ENCODE peak calls at places on chromosome 2, in eight cellular contexts. G is G401, Q is lower leg skin, N is psoas muscle, B is M059J, P is astrocyte of the spinal cord, F is A549, E is erythroblast. A is an unnamed sample.

GRCh38 chr2:175414872-175415487 is 233.5 kb upstream of the ATP5MC3 start:
- DNase-seq in Q (peak; percentile 53), G (peak; percentile 7), N (peak; percentile 53), B (peak; percentile 69), F (peak; percentile 59), E (peak; percentile 42), P (peak; percentile 66), A (peak; percentile 43)

GRCh38 chr2:120469486-120469885 is 123.5 kb downstream of the INHBB start:
- DNase-seq in Q (no peak), P (no peak), F (no peak), G (no peak), N (no peak), B (peak; percentile 24), E (no peak), A (no peak)

GRCh38 chr2:54514819-54515569 is 58.9 kb downstream of the SPTBN1 start:
- DNase-seq in F (no peak), Q (no peak), P (no peak), N (no peak), E (no peak), B (peak; percentile 44), G (no peak), A (no peak)

GRCh38 chr2:23286031-23286764 is 98.8 kb upstream of the KLHL29 start:
- DNase-seq in G (peak; percentile 2), F (no peak), N (no peak), E (no peak), B (no peak), P (no peak), Q (no peak), A (no peak)

GRCh38 chr2:45944075-45944474 is 292.6 kb downstream of the PRKCE start:
- DNase-seq in P (peak; percentile 72), B (peak; percentile 80), Q (no peak), G (no peak), N (no peak), F (no peak), E (no peak), A (no peak)

GRCh38 chr2:231364961-231365810 is 30.3 kb upstream of the B3GNT7 start:
- DNase-seq in Q (no peak), N (no peak), E (peak; percentile 14), G (peak; percentile 58), B (peak; percentile 91), P (peak; percentile 79), F (peak; percentile 89), A (peak; percentile 35)

GRCh38 chr2:111156529-111156928 is 35.8 kb downstream of the BCL2L11 start:
- DNase-seq in G (no peak), E (no peak), F (no peak), N (no peak), P (no peak), Q (no peak), B (no peak), A (no peak)

GRCh38 chr2:240386321-240386720 is 49.1 kb upstream of the GPC1 start:
- DNase-seq in E (no peak), N (peak; percentile 51), B (no peak), P (no peak), Q (no peak), G (no peak), F (no peak), A (no peak)

GRCh38 chr2:28713582-28714292 is 37.9 kb upstream of the PPP1CB start:
- DNase-seq in E (peak; percentile 29), N (no peak), F (peak; percentile 28), Q (no peak), B (peak; percentile 69), P (peak; percentile 50), G (no peak), A (no peak)

GRCh38 chr2:88753833-88754584 is 62.5 kb downstream of the RPIA start:
- DNase-seq in E (peak; percentile 12), B (peak; percentile 10), P (peak; percentile 16), F (no peak), Q (no peak), G (no peak), N (no peak), A (peak; percentile 3)

GRCh38 chr2:120949027-120949956 is 213.6 kb downstream of the GLI2 start:
- DNase-seq in B (no peak), N (no peak), G (peak; percentile 87), P (no peak), E (peak; percentile 29), Q (no peak), F (peak; percentile 53), A (peak; percentile 32)

GRCh38 chr2:71807969-71808451 is 339.7 kb downstream of the CYP26B1 start:
- DNase-seq in Q (no peak), F (no peak), B (no peak), E (no peak), N (peak; percentile 73), G (no peak), P (no peak), A (no peak)

GRCh38 chr2:191552036-191552435 is 125.9 kb upstream of the NABP1 start:
- DNase-seq in N (no peak), F (no peak), Q (no peak), G (no peak), P (no peak), B (no peak), E (no peak), A (no peak)

GRCh38 chr2:214830794-214831346 is 21.4 kb upstream of the BARD1 start:
- DNase-seq in N (no peak), E (peak; percentile 46), Q (no peak), G (no peak), P (peak; percentile 25), B (peak; percentile 9), F (peak; percentile 26), A (peak; percentile 27)

GRCh38 chr2:238160206-238161129 is 1.7 kb downstream of the ERFE start:
- DNase-seq in N (peak; percentile 57), B (no peak), Q (no peak), G (no peak), E (peak; percentile 79), F (peak; percentile 34), P (no peak), A (peak; percentile 51)

GRCh38 chr2:85073061-85073460 is 60.1 kb upstream of the TCF7L1 start:
- DNase-seq in G (no peak), N (no peak), Q (no peak), F (no peak), B (no peak), P (no peak), E (no peak), A (no peak)

GRCh38 chr2:100482741-100483140 is 12.5 kb downstream of the NMS start:
- DNase-seq in F (peak; percentile 38), Q (no peak), E (peak; percentile 41), P (no peak), N (no peak), G (no peak), B (no peak), A (peak; percentile 37)

GRCh38 chr2:229170171-229170570 is 100.9 kb downstream of the PID1 start:
- DNase-seq in N (no peak), B (no peak), Q (no peak), G (no peak), P (no peak), F (no peak), E (no peak), A (no peak)

GRCh38 chr2:122063716-122064115 is 308.3 kb downstream of the TSN start:
- DNase-seq in B (no peak), Q (no peak), N (no peak), P (no peak), F (no peak), G (no peak), E (no peak), A (no peak)

GRCh38 chr2:160315337-160315736 is 115.3 kb upstream of the ITGB6 start:
- DNase-seq in P (peak; percentile 49), B (no peak), G (no peak), E (no peak), F (no peak), Q (no peak), N (no peak), A (no peak)

GRCh38 chr2:153057743-153058142 is 339.3 kb downstream of the ARL6IP6 start:
- DNase-seq in F (no peak), B (no peak), Q (no peak), P (no peak), G (no peak), N (no peak), E (no peak), A (no peak)

GRCh38 chr2:166106431-166107015 is 21.3 kb downstream of the SCN1A start:
- DNase-seq in B (no peak), E (peak; percentile 13), G (no peak), Q (no peak), F (peak; percentile 26), P (peak; percentile 12), N (peak; percentile 19), A (peak; percentile 31)